ENCODE peak calls at places on chromosomes 16 and 17, in five cellular contexts. E is mammary epithelial cell, C is IMR-90, Z is lower lobe of right lung, L is pancreas. B is an unnamed sample. For H3K9me3, the result is how much of the 10 kb centered on the place peaks cover.

GRCh38 chr17:57090560-57091185 is 5.6 kb downstream of the AKAP1 start:
- DNase-seq in E (peak), L (no peak), Z (no peak), C (peak), B (peak)

GRCh38 chr17:77771998-77772397 is 186.5 kb upstream of the TNRC6C start:
- DNase-seq in C (no peak), Z (no peak), E (no peak), L (no peak), B (no peak)

GRCh38 chr16:30032083-30032819 is 1.2 kb upstream of the TLCD3B start:
- DNase-seq in E (peak), C (peak), Z (no peak), L (peak), B (peak)

GRCh38 chr17:78343433-78344201 is 16.3 kb downstream of the SOCS3 start:
- DNase-seq in E (no peak), Z (peak), L (no peak), C (no peak), B (no peak)

GRCh38 chr16:47136101-47136820 is 7.5 kb downstream of the NETO2 start:
- DNase-seq in E (peak), C (peak), Z (no peak), L (no peak), B (no peak)

GRCh38 chr16:11205754-11206459 is 50.1 kb downstream of the SOCS1 start:
- DNase-seq in C (peak), Z (no peak), L (no peak), E (no peak), B (peak)

GRCh38 chr17:78284146-78284545 is 52.7 kb downstream of the TMEM235 start:
- DNase-seq in L (no peak), C (peak), Z (no peak), E (no peak), B (peak)

GRCh38 chr16:88194397-88195020 is 188.2 kb upstream of the ZNF469 start:
- DNase-seq in E (no peak), C (peak), L (peak), Z (no peak), B (no peak)

GRCh38 chr16:19130852-19131808 is 17.4 kb downstream of the ITPRIPL2 start:
- DNase-seq in C (peak), E (no peak), L (no peak), Z (peak), B (peak)

GRCh38 chr16:21233521-21234150 is at the start of gene ANKS4B:
- DNase-seq in Z (no peak), E (no peak), C (no peak), L (peak), B (no peak)

GRCh38 chr16:68375801-68376536 is 65.2 kb downstream of the PRMT7 start:
- DNase-seq in Z (no peak), L (no peak), E (no peak), C (no peak), B (no peak)

GRCh38 chr17:34081269-34081668 is 173.8 kb upstream of the CCL2 start:
- DNase-seq in L (no peak), E (no peak), C (peak), Z (no peak), B (no peak)

GRCh38 chr16:68359398-68360191 is 48.8 kb downstream of the PRMT7 start:
- DNase-seq in C (no peak), Z (no peak), E (no peak), L (no peak), B (no peak)

GRCh38 chr16:70416748-70417616 is 21.9 kb downstream of the ST3GAL2 start:
- DNase-seq in Z (no peak), C (no peak), L (no peak), E (no peak), B (no peak)

GRCh38 chr17:35245196-35245486 is 2.3 kb downstream of the SLFN5 start:
- DNase-seq in L (no peak), C (peak), E (peak), Z (no peak), B (peak)

GRCh38 chr17:45263477-45263860 is 1.6 kb upstream of the SPATA32 start:
- DNase-seq in Z (no peak), E (no peak), C (no peak), L (no peak), B (no peak)

GRCh38 chr17:35254107-35254802 is 11.4 kb downstream of the SLFN5 start:
- DNase-seq in Z (peak), E (peak), L (peak), C (peak), B (peak)

GRCh38 chr17:38584350-38584925 is 21.3 kb downstream of the SRCIN1 start:
- DNase-seq in E (peak), C (peak), L (peak), Z (peak), B (peak)

GRCh38 chr17:67601897-67602296 is 115.8 kb upstream of the NOL11 start:
- DNase-seq in Z (no peak), C (no peak), E (no peak), L (no peak), B (no peak)

GRCh38 chr16:56510544-56510943 is 9.3 kb downstream of the BBS2 start:
- DNase-seq in L (no peak), E (no peak), Z (no peak), C (no peak), B (no peak)

GRCh38 chr17:3531266-3532101 is 26.1 kb downstream of the TRPV3 start:
- DNase-seq in E (no peak), C (no peak), Z (no peak), L (no peak), B (no peak)

GRCh38 chr16:81842564-81843242 is 63.6 kb downstream of the PLCG2 start:
- DNase-seq in L (no peak), C (no peak), E (no peak), Z (no peak), B (no peak)

GRCh38 chr17:34443832-34444469 is 80.9 kb upstream of the CCL1 start:
- DNase-seq in C (no peak), E (no peak), L (no peak), Z (no peak), B (peak)

GRCh38 chr17:75250009-75250471 is 11.4 kb downstream of the GGA3 start:
- DNase-seq in C (peak), Z (no peak), L (no peak), E (no peak), B (peak)

GRCh38 chr16:56351481-56351880 is 73.9 kb downstream of the AMFR start:
- DNase-seq in Z (no peak), E (no peak), L (no peak), C (no peak), B (no peak)

GRCh38 chr17:20156196-20157077 is 147.3 kb downstream of the SPECC1 start:
- DNase-seq in E (peak), Z (peak), C (peak), L (peak), B (peak)

GRCh38 chr16:66681676-66682075 is 14.9 kb downstream of the CMTM4 start:
- DNase-seq in E (peak), Z (no peak), L (no peak), C (no peak), B (no peak)

GRCh38 chr17:61848247-61848646 is 15.1 kb downstream of the BRIP1 start:
- DNase-seq in L (no peak), C (no peak), E (no peak), Z (no peak), B (no peak)

GRCh38 chr17:14205992-14206461 is 30.6 kb downstream of the CDRT15 start:
- DNase-seq in Z (peak), C (no peak), E (peak), L (peak), B (no peak)

GRCh38 chr17:28467456-28468025 is 5.9 kb upstream of the SLC13A2 start:
- DNase-seq in C (peak), Z (no peak), E (peak), L (no peak), B (peak)

GRCh38 chr16:80062361-80063027 is 462.0 kb upstream of the MAF start:
- DNase-seq in Z (no peak), L (no peak), E (no peak), C (no peak), B (no peak)

GRCh38 chr16:68289621-68290329 is 21.0 kb downstream of the SLC7A6OS start:
- DNase-seq in L (no peak), E (no peak), C (no peak), Z (no peak), B (no peak)

GRCh38 chr17:81923302-81924260 is 4.0 kb downstream of the MAFG start:
- DNase-seq in E (peak), Z (peak), L (no peak), C (peak), B (peak)

GRCh38 chr16:88633684-88634140 is 4.7 kb upstream of the IL17C start:
- DNase-seq in C (peak), L (no peak), Z (peak), E (peak), B (no peak)

GRCh38 chr17:14203392-14203791 is 33.3 kb downstream of the CDRT15 start:
- DNase-seq in C (peak), E (no peak), Z (no peak), L (no peak), B (peak)

GRCh38 chr16:4103741-4104140 is 12.5 kb downstream of the ADCY9 start:
- DNase-seq in E (no peak), Z (peak), L (no peak), C (no peak), B (no peak)
- H3K9me3 ChIP-seq in E (under half), Z (under half), L (under half), C (under half), B (under half)

DNA sequence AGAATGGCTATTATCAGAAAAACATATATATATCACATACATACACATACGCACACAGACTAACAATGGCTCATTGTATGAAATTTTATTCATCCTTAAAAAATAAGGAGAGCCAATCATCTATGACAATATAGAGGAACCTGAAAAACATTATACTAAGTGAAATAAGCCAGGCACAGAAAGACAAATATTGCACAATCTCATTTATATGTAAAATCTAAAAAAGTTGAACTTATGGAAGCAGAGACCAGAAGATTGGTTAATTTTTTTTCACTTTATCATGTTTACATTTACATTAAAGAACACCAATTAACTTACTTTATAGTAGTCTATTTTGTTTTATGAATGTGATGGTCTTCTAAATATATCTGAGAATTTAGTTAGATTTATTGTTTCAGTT is 198.7 kb downstream of the KIF2B start:
- DNase-seq in E (no peak), C (no peak), Z (no peak), L (no peak), B (no peak)
- H3K9me3 ChIP-seq in E (under half), C (under half), Z (under half), L (under half), B (under half)

DNA sequence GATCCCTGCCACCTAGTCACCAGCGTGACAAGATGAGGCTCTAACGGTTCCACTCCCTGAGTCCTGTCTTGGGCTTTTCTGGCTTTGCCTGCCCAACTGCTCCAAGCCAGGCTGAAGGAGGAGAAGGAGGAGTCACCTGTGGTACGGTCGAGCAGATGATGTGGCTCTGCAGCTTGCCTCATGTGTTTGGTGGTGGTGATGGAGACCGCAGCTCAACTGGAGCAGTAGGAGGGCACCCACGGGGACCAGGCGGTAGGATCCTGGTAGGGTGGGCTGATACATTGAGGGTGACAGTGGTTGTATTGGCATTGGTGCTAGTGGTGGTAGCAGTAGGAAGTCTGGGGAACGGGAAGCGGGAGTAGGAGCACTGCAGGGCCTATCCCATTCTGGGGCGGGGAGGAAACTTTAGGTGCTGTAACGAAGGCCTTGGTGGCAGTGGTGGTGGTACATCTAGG is 202.8 kb upstream of the WSB1 start:
- DNase-seq in C (no peak), Z (no peak), L (no peak), E (no peak), B (no peak)
- H3K9me3 ChIP-seq in C (under half), Z (under half), L (under half), E (under half), B (under half)

DNA sequence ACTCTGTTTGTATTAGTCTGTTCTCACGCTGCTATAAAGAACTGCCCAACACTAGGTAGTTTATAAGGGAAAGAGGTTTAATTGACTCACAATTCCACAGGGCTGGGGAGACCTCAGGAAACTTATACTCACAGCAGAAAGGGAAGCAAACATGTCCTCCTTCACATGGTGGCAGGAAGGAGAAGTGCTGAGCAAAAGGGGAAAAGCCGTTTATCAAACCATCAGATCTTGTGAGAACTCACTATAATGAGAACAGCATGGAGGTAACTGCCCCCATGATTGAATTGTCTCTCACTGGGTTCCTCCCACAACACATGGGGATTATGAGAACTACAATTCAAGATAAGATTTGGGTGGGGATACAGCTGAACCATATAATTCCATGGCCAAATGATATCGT is 30.9 kb downstream of the ABCC1 start:
- DNase-seq in C (no peak), Z (no peak), E (no peak), L (no peak), B (no peak)
- H3K9me3 ChIP-seq in C (under half), Z (under half), E (under half), L (under half), B (under half)

GRCh38 chr16:35686595-35686994 is 2227.2 kb downstream of the TP53TG3F start:
- DNase-seq in C (no peak), E (no peak), Z (no peak), L (no peak), B (no peak)
- H3K9me3 ChIP-seq in C (under half), E (under half), Z (under half), L (under half), B (under half)

GRCh38 chr16:35626051-35626450 is 2166.6 kb downstream of the TP53TG3F start:
- DNase-seq in C (no peak), L (no peak), E (no peak), Z (no peak), B (no peak)

GRCh38 chr16:35629001-35629400 is 2169.6 kb downstream of the TP53TG3F start:
- DNase-seq in L (no peak), Z (no peak), C (no peak), E (no peak), B (no peak)

GRCh38 chr16:35636831-35637230 is 2177.4 kb downstream of the TP53TG3F start:
- DNase-seq in E (no peak), C (no peak), L (no peak), Z (no peak), B (no peak)

GRCh38 chr16:35631261-35631945 is 2172.0 kb downstream of the TP53TG3F start:
- DNase-seq in C (no peak), Z (no peak), L (no peak), E (no peak), B (no peak)
- H3K9me3 ChIP-seq in C (under half), Z (under half), L (under half), E (under half), B (under half)

DNA sequence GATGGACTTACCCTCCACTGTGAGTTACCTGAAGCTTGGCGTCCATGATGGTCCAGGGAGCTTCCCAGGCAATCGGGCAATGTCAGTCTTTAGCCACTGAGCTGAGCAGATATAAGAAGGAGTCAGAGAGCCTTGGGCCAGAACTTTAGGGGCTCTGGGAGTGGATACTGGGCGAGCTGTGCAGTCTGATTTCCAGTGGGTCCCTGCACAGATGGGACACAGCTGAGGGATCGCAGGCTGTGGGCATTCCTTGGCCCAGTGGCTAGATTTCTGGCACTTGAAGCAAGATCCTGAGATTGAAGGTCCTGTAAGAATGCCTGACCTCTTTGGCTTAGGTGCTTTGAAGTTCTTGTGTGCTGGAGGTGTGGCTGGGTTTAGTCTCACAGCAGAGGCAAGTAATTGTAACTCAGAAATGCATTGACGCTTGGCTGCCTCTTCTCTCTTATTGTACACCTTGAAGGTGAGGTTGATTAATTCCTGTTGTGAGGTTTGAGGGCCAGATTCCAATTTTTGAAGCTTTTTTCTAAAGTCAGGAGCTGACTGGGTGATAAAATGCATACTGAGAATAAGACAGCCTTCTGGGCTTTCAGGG is 2283.8 kb downstream of the TP53TG3F start:
- DNase-seq in E (no peak), Z (no peak), L (no peak), C (no peak), B (no peak)
- H3K9me3 ChIP-seq in E (under half), Z (under half), L (under half), C (under half), B (under half)